ENCODE peak calls at places on chromosomes 3 and 15, in five cellular contexts. F, K, L, M and D are unnamed samples.

GRCh38 chr15:30670056-30670455 is 44.1 kb downstream of the ARHGAP11B start:
- DNase-seq in K (no peak), M (peak), F (no peak), L (no peak), D (no peak)

GRCh38 chr15:88912500-88912921 is 668 bp downstream of the MFGE8 start:
- DNase-seq in M (peak), F (no peak), K (no peak), L (no peak), D (no peak)

GRCh38 chr3:129305592-129306091 is 27.0 kb downstream of the HMCES start:
- DNase-seq in M (peak), K (peak), L (no peak), F (no peak), D (peak)

GRCh38 chr3:179840985-179841384 is 188.1 kb downstream of the USP13 start:
- DNase-seq in F (no peak), K (peak), M (peak), L (peak), D (peak)

GRCh38 chr15:65354835-65355172 is 23.0 kb downstream of the IGDCC3 start:
- DNase-seq in L (no peak), F (no peak), M (no peak), K (no peak), D (no peak)

GRCh38 chr15:90982135-90982534 is 12.2 kb downstream of the PRC1 start:
- DNase-seq in M (peak), L (no peak), F (no peak), K (no peak), D (peak)

GRCh38 chr3:137035631-137036030 is 77.8 kb downstream of the IL20RB start:
- DNase-seq in L (no peak), K (no peak), M (peak), F (no peak), D (no peak)

GRCh38 chr15:80660114-80660513 is 35.0 kb upstream of the ABHD17C start:
- DNase-seq in L (peak), M (peak), F (no peak), K (no peak), D (peak)

GRCh38 chr15:96053039-96054021 is 277.2 kb upstream of the NR2F2 start:
- DNase-seq in L (no peak), M (no peak), F (peak), K (peak), D (no peak)

GRCh38 chr3:175898194-175898593 is 1039.1 kb downstream of the NAALADL2 start:
- DNase-seq in F (no peak), L (no peak), M (no peak), K (no peak), D (no peak)

GRCh38 chr15:90211440-90212168 is 10.5 kb downstream of the SEMA4B start:
- DNase-seq in F (no peak), L (peak), K (no peak), M (peak), D (peak)

GRCh38 chr15:26260517-26261133 is 397.5 kb upstream of the ATP10A start:
- DNase-seq in K (no peak), M (peak), L (no peak), F (no peak), D (peak)

GRCh38 chr15:74614744-74615312 is 808 bp upstream of the CLK3 start:
- DNase-seq in F (no peak), M (peak), K (peak), L (no peak), D (peak)

GRCh38 chr3:66456711-66457173 is 44.1 kb downstream of the LRIG1 start:
- DNase-seq in L (no peak), F (no peak), K (no peak), M (no peak), D (no peak)

DNA sequence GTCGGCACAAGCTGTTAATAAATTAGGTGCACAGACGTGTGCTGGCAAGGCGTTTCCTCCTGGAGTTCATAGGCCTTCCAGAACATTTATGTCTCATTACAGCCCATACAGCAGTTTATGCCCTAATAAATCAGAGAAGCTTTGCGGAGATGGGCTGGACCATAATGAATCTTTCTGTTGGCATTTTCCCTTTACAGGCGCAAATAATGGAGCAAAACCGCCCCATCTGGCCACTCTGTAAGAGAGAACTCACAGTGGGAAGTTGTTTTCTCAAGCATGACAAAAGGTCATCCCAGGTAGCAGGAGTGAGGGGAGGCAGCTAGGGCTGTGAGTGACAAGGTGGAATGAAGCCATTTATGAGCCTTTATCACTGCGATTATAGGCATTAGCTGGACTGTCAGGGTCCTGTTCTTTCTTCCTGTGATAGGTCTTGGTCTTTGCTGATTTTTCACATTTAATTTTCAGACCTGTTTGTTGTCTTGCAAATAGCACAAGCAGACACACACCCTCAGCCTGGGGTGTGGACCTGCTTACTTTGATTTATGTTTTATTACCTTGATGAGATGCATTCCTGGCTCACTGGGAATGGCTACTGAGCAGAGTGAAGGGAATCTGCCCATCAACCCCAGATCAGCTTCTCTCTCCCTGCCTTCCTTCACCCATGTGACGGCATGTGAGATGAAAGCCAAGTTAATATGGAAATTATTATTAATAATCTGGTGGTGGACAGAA is 257.4 kb downstream of the LRTM1 start:
- DNase-seq in K (no peak), L (no peak), F (no peak), M (no peak), D (no peak)
- TF ChIP-seq CTCF in K (no peak), L (no peak), F (no peak), M (no peak), D (no peak)

DNA sequence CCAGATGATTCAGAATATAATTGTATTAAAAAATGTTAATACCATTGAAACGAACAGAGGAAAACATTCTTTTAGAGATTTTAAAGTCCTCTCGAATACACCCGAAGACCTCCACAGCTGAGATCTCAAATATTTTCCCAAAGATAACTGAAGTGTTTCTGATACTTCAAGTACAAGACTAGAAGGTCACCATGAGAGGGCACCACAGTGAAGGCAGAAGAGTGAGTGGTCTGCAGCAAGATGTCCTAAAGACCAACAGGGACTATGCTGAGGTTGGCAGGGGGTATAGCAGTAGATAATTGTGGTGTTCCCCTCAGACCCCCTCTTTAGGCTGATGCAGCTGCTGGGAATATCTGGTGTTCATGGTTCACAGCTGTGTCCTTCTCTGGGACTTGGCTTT is 156.5 kb downstream of the PDCD6IP start:
- DNase-seq in L (no peak), F (no peak), K (no peak), M (peak), D (peak)
- TF ChIP-seq CTCF in L (peak), F (peak), K (no peak), M (no peak), D (no peak)

GRCh38 chr3:123028233-123028828 is 768 bp upstream of the SEMA5B start:
- DNase-seq in M (peak), K (no peak), L (peak), F (peak), D (peak)

GRCh38 chr3:123031051-123031450 is 3.5 kb upstream of the SEMA5B start:
- DNase-seq in L (no peak), K (no peak), F (no peak), M (no peak), D (no peak)

GRCh38 chr3:123025642-123026521 is 1.7 kb downstream of the SEMA5B start:
- DNase-seq in F (no peak), K (no peak), L (no peak), M (peak), D (no peak)

GRCh38 chr3:123026551-123027291 is 842 bp downstream of the SEMA5B start:
- DNase-seq in L (no peak), M (peak), K (no peak), F (no peak), D (no peak)

DNA sequence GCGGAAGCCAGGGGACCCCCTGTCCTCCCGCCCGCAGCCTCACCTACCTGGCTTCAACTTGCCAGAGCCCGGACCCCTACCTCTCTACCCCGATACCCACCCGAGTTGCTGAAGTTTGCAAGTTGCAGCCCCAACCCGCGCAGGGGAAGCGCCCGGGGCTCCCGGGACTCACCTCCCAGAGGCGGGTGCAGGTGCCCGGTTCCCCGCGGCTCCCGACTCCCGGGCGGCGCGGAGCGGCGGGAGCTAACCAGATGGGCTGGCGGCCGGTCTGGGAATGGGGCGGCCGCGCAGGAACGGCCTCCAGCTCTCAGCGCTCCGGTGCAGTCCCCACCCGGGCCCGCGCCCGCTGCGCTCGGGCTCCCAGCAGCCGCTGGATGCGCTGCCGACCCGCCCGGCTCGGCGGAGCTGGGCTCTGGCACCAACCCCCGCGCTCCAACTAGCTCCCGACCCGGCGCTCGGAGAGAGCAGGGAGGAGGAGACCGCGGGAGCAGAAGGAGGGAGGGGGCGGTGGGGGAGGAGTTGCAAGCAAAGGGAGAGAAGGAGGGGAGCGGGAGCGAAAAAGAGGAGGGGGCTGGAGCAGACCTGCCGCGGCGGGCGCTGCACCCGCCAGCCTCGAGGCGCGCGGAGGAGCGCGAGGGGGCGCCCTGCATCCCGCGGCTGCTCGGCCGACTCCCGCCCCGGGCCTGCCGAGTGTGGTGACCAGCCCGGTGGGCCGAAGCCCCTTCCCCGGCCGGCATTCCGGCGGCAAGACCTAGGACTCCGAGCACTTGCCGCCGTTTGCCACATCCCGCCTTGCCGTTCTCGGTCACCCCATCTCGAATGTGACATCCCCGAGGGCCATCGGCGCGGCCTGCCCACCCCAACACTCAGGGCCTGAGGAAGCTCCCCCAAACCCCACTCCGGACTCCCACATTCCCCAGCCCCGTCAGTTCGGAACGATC is at the start of gene SEMA5B:
- DNase-seq in K (no peak), M (peak), L (no peak), F (no peak), D (no peak)
- TF ChIP-seq CTCF in K (no peak), M (no peak), L (peak), F (peak), D (peak)

DNA sequence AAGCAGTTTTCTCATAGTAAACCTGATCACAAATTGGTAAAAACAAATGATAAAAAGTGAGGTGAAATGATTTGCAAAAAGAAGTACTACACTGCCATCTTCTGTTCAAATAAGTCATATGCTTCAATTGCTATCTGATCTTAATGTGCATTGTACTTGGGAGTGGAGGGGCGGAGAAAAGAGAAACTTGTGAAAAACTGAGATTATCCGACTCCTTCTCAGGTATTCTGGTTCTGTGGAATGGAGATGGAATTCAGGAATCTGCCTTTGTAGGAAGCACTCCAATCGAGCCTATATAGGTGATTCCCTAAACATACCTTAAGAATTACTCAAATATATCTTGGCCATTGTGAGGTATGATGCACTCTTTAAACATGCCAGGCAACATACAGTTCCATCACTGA is 180.6 kb downstream of the CHL1 start:
- DNase-seq in M (peak), F (no peak), L (peak), K (no peak), D (peak)
- TF ChIP-seq CTCF in M (no peak), F (peak), L (no peak), K (no peak), D (no peak)

GRCh38 chr3:13174803-13175135 is 101.5 kb upstream of the IQSEC1 start:
- DNase-seq in M (no peak), F (no peak), L (no peak), K (no peak), D (no peak)
- TF ChIP-seq CTCF in M (no peak), F (no peak), L (no peak), K (no peak), D (no peak)

GRCh38 chr15:100658895-100659294 is 56.5 kb downstream of the ASB7 start:
- DNase-seq in F (no peak), K (no peak), L (no peak), M (no peak), D (no peak)

GRCh38 chr15:100663550-100664335 is 61.4 kb downstream of the ASB7 start:
- DNase-seq in L (no peak), F (no peak), K (no peak), M (peak), D (peak)

GRCh38 chr15:100665570-100665969 is 63.2 kb downstream of the ASB7 start:
- DNase-seq in K (no peak), F (no peak), L (no peak), M (peak), D (peak)

GRCh38 chr15:100661161-100661560 is 58.8 kb downstream of the ASB7 start:
- DNase-seq in K (no peak), L (no peak), F (no peak), M (no peak), D (no peak)

GRCh38 chr15:100663066-100663465 is 60.7 kb downstream of the ASB7 start:
- DNase-seq in M (peak), L (no peak), F (no peak), K (no peak), D (no peak)
- TF ChIP-seq CTCF in M (peak), L (peak), F (no peak), K (no peak), D (peak)

GRCh38 chr3:15803913-15804312 is 6.1 kb upstream of the ANKRD28 start:
- DNase-seq in L (no peak), M (no peak), F (no peak), K (no peak), D (no peak)
- TF ChIP-seq CTCF in L (no peak), M (no peak), F (no peak), K (no peak), D (no peak)